ENCODE peak calls at places on chromosome 6, in ten cellular contexts. H is Panc1, N is transverse colon, X is left lung, R is DND-41, I is GM23338, J is small intestine, S is Peyer's patch, Z is aorta, P is mesendoderm. U is an unnamed sample.

GRCh38 chr6:138410972-138411667 is 7.1 kb downstream of the HEBP2 start:
- DNase-seq in I (no peak), S (no peak), Z (no peak), P (no peak), R (no peak), J (no peak), X (no peak), N (no peak), H (peak; percentile 71), U (no peak)

GRCh38 chr6:134533991-134534390 is 216.1 kb upstream of the SGK1 start:
- DNase-seq in X (no peak), H (no peak), S (no peak), Z (no peak), I (no peak), P (no peak), J (no peak), N (no peak), R (no peak), U (no peak)

GRCh38 chr6:136961848-136962247 is 39.7 kb downstream of the SLC35D3 start:
- DNase-seq in Z (no peak), H (no peak), I (no peak), S (no peak), N (no peak), X (no peak), J (peak; percentile 38), P (no peak), R (no peak), U (peak; percentile 30)

GRCh38 chr6:72825265-72825918 is 203.5 kb downstream of the KCNQ5 start:
- DNase-seq in N (no peak), J (no peak), S (no peak), I (no peak), R (no peak), P (peak; percentile 19), H (no peak), X (no peak), Z (no peak), U (no peak)

GRCh38 chr6:141164042-141164748 is 968.5 kb upstream of the GJE1 start:
- DNase-seq in N (no peak), R (no peak), X (no peak), S (no peak), P (peak; percentile 15), Z (no peak), J (peak; percentile 45), I (no peak), H (no peak), U (no peak)

GRCh38 chr6:43383021-43383667 is 13.7 kb upstream of the ZNF318 start:
- DNase-seq in H (no peak), P (no peak), I (no peak), N (no peak), R (no peak), X (no peak), S (no peak), J (no peak), Z (no peak), U (no peak)

GRCh38 chr6:156703719-156704118 is 73.5 kb upstream of the ARID1B start:
- DNase-seq in J (no peak), I (no peak), P (no peak), N (no peak), R (no peak), S (no peak), Z (no peak), H (no peak), X (no peak), U (no peak)

GRCh38 chr6:143755301-143755744 is 77.6 kb downstream of the PHACTR2 start:
- DNase-seq in P (no peak), X (no peak), I (no peak), N (no peak), H (no peak), J (peak; percentile 89), R (no peak), Z (no peak), S (no peak), U (peak; percentile 67)

GRCh38 chr6:149910721-149911151 is 12.2 kb downstream of the RAET1G start:
- DNase-seq in S (no peak), Z (peak; percentile 33), I (no peak), J (no peak), R (no peak), N (no peak), X (no peak), H (no peak), P (no peak), U (no peak)

GRCh38 chr6:144055121-144055931 is 40.0 kb downstream of the SF3B5 start:
- DNase-seq in I (no peak), X (no peak), H (no peak), J (peak; percentile 71), S (peak; percentile 47), N (no peak), Z (no peak), P (no peak), R (no peak), U (no peak)

GRCh38 chr6:35203680-35204079 is 10.1 kb upstream of the SCUBE3 start:
- DNase-seq in Z (no peak), H (no peak), S (no peak), R (no peak), P (no peak), I (no peak), X (no peak), N (no peak), J (no peak), U (no peak)

GRCh38 chr6:25717856-25718740 is 36.4 kb upstream of the SLC17A4 start:
- DNase-seq in J (peak; percentile 36), P (peak; percentile 26), N (no peak), X (no peak), I (peak; percentile 60), Z (no peak), R (no peak), S (no peak), H (no peak), U (no peak)

GRCh38 chr6:131258816-131259476 is 123.7 kb downstream of the AKAP7 start:
- DNase-seq in N (peak; percentile 46), S (no peak), P (peak; percentile 75), Z (no peak), H (no peak), X (no peak), I (no peak), J (no peak), R (no peak), U (peak; percentile 63)

GRCh38 chr6:3226422-3227362 is 761 bp downstream of the TUBB2B start:
- DNase-seq in S (no peak), J (no peak), N (no peak), X (no peak), P (peak; percentile 81), H (no peak), I (peak; percentile 73), R (no peak), Z (no peak), U (peak; percentile 27)

GRCh38 chr6:3229566-3230274 is 2.3 kb upstream of the TUBB2B start:
- DNase-seq in R (no peak), H (no peak), P (peak; percentile 79), N (no peak), J (no peak), I (peak; percentile 81), Z (no peak), X (no peak), S (peak; percentile 33), U (no peak)

GRCh38 chr6:3228791-3229565 is 1.5 kb upstream of the TUBB2B start:
- DNase-seq in J (no peak), I (peak; percentile 78), N (no peak), R (no peak), S (no peak), Z (no peak), X (no peak), P (peak; percentile 66), H (no peak), U (no peak)

GRCh38 chr6:3228046-3228671 is 706 bp upstream of the TUBB2B start:
- DNase-seq in I (peak; percentile 88), S (no peak), H (no peak), Z (no peak), P (peak; percentile 89), X (no peak), R (no peak), J (no peak), N (no peak), U (no peak)

GRCh38 chr6:3227363-3228045 is at the start of gene TUBB2B:
- DNase-seq in Z (peak; percentile 56), N (no peak), P (peak; percentile 96), J (no peak), X (no peak), S (no peak), R (no peak), I (peak; percentile 96), H (no peak), U (no peak)
- H3K4me3 ChIP-seq in Z (peak within 1 kb of the TSS; percentile 25), N (peak within 1 kb of the TSS; percentile 48), P (peak within 1 kb of the TSS; percentile 97), J (peak within 1 kb of the TSS; percentile 26), X (peak within 1 kb of the TSS; percentile 19), S (peak within 1 kb of the TSS; percentile 45), R (no peak within 1 kb of the TSS), I (peak within 1 kb of the TSS; percentile 93), H (peak within 1 kb of the TSS; percentile 63), U (peak within 1 kb of the TSS; percentile 25)

DNA sequence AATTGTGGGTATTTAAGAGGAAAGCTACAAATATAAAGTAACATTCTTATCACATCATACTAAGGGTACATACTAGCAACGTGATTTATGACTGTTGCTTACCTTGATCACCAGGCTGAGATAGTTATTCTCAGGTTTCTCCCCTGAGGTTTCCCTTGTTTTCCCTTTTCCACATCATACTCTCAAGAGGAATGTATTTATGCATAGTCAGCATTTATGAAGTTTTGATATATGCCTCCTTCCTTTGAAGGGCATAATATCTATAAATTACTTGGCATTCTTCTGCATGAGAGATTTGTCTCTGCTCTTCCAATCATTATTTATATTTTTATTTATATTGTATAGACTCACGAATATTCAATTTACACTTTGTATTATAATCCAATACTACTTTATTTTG is 726.7 kb upstream of the ADGRB3 start:
- DNase-seq in P (no peak), S (no peak), I (no peak), Z (no peak), X (no peak), H (no peak), R (no peak), J (no peak), N (no peak), U (no peak)
- H3K4me1 ChIP-seq in P (no peaks in the 10 kb centered on the region), S (no peaks in the 10 kb centered on the region), I (no peaks in the 10 kb centered on the region), Z (no peaks in the 10 kb centered on the region), X (no peaks in the 10 kb centered on the region), H (no peaks in the 10 kb centered on the region), R (no peaks in the 10 kb centered on the region), J (no peaks in the 10 kb centered on the region), N (no peaks in the 10 kb centered on the region), U (no peaks in the 10 kb centered on the region)

DNA sequence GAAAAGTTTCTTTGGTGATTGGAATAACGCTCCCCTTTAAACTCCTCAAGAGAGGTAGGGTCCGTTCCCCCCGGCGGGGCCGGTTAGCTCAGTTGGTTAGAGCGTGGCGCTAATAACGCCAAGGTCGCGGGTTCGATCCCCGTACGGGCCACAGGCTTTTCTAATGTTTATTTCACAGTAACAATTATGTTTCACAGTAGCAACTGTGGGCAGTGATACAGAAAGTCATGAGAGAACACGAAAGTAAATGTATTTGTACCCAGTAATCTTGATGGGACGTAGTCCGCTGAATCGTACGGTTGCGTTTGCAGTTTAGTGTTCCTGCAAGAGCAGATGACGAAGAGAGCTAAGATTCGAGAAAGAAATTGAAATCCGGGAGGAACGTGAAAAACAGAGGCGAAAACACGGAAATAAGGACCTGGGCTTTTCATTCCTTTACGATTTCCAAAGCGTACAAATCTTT is 505.5 kb downstream of the PRIM2 start:
- DNase-seq in X (no peak), S (no peak), N (no peak), P (peak; percentile 92), H (no peak), J (no peak), Z (no peak), I (peak; percentile 79), R (no peak), U (no peak)
- H3K4me3 ChIP-seq in X (no peak overlapping the region), S (no peak overlapping the region), N (no peak overlapping the region), P (no peak overlapping the region), H (peak overlapping the region; percentile 4), J (no peak overlapping the region), Z (no peak overlapping the region), I (peak overlapping the region; percentile 49), R (no peak overlapping the region), U (no peak overlapping the region)

GRCh38 chr6:15538766-15539165 is 124.1 kb downstream of the DTNBP1 start:
- DNase-seq in N (no peak), J (no peak), P (peak; percentile 80), X (no peak), R (no peak), Z (no peak), H (no peak), I (no peak), S (no peak), U (no peak)
- H3K4me1 ChIP-seq in N (no peaks in the 10 kb centered on the region), J (peaks cover 2% of the 10 kb centered on the region), P (no peaks in the 10 kb centered on the region), X (no peaks in the 10 kb centered on the region), R (no peaks in the 10 kb centered on the region), Z (no peaks in the 10 kb centered on the region), H (no peaks in the 10 kb centered on the region), I (no peaks in the 10 kb centered on the region), S (no peaks in the 10 kb centered on the region), U (no peaks in the 10 kb centered on the region)

U was measured in colonic mucosa.